ENCODE peak calls at places on chromosome 2, in four cellular contexts. G, E, H and B are unnamed samples.

GRCh38 chr2:181977661-181978350 is 7.8 kb upstream of the PPP1R1C start:
- DNase-seq in H (no peak), E (no peak), G (peak), B (no peak)

GRCh38 chr2:168392797-168393196 is 63.3 kb upstream of the CERS6 start:
- DNase-seq in E (no peak), G (no peak), H (no peak), B (no peak)

GRCh38 chr2:187874786-187875185 is 320.6 kb upstream of the TFPI start:
- DNase-seq in E (no peak), H (no peak), G (peak), B (no peak)

GRCh38 chr2:213253162-213253561 is 31.1 kb upstream of the SPAG16 start:
- DNase-seq in E (no peak), H (no peak), G (no peak), B (no peak)

GRCh38 chr2:181989099-181989498 is 3.4 kb downstream of the PPP1R1C start:
- DNase-seq in H (no peak), E (no peak), G (no peak), B (no peak)

GRCh38 chr2:46364797-46365457 is 67.7 kb downstream of the EPAS1 start:
- DNase-seq in E (peak), H (peak), G (peak), B (no peak)

GRCh38 chr2:23379220-23379695 is 5.7 kb upstream of the KLHL29 start:
- DNase-seq in G (no peak), E (no peak), H (no peak), B (peak)

GRCh38 chr2:65204461-65205230 is 23.0 kb upstream of the ACTR2 start:
- DNase-seq in G (no peak), E (no peak), H (no peak), B (no peak)

GRCh38 chr2:99688699-99689098 is 198.9 kb upstream of the REV1 start:
- DNase-seq in G (no peak), E (no peak), H (no peak), B (no peak)

GRCh38 chr2:71070294-71071025 is 2.0 kb downstream of the NAGK start:
- DNase-seq in G (peak), E (peak), H (no peak), B (no peak)

GRCh38 chr2:71071681-71072398 is 3.4 kb downstream of the NAGK start:
- DNase-seq in G (no peak), H (peak), E (peak), B (peak)

GRCh38 chr2:71068218-71069035 is at the start of gene NAGK:
- DNase-seq in G (peak), E (peak), H (peak), B (peak)

GRCh38 chr2:71067567-71068217 is 756 bp upstream of the NAGK start:
- DNase-seq in E (no peak), H (no peak), G (no peak), B (no peak)

DNA sequence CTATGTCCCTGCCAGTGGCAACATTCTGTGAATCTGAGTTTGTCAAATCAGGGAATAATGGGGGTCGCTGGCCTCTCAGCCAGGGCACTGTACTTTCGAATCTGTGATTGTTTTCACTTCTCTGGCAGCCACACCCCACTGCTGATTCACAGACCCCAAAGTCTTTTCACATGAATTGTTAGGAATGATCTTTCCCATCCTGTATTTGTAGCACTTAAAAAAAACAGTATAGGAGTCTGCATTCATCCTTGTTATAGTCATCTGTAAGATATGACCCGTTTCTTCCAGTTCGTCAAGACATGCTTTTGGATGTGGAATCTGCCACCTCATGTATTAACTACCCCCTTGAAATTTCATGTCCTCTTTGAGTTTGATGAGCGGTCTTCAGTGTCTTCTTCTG is 928 bp downstream of the NAGK start:
- DNase-seq in E (peak), H (peak), G (peak), B (no peak)
- TF ChIP-seq FOS in E (no peak), H (no peak), G (no peak), B (no peak)

GRCh38 chr2:156175946-156176345 is 156.6 kb downstream of the NR4A2 start:
- DNase-seq in G (no peak), E (no peak), H (no peak), B (no peak)

GRCh38 chr2:156182132-156182531 is 150.4 kb downstream of the NR4A2 start:
- DNase-seq in H (no peak), G (no peak), E (no peak), B (no peak)

GRCh38 chr2:156177654-156178053 is 154.9 kb downstream of the NR4A2 start:
- DNase-seq in H (no peak), G (no peak), E (no peak), B (no peak)

GRCh38 chr2:156181208-156181607 is 151.3 kb downstream of the NR4A2 start:
- DNase-seq in H (no peak), E (no peak), G (no peak), B (no peak)
- TF ChIP-seq FOS in H (no peak), E (no peak), G (no peak), B (no peak)

GRCh38 chr2:238939521-238940403 is 91.9 kb downstream of the TWIST2 start:
- DNase-seq in G (no peak), H (no peak), E (no peak), B (no peak)

GRCh38 chr2:238940806-238941205 is 92.9 kb downstream of the TWIST2 start:
- DNase-seq in H (no peak), E (no peak), G (no peak), B (no peak)

GRCh38 chr2:238939074-238939473 is 91.2 kb downstream of the TWIST2 start:
- DNase-seq in G (no peak), H (no peak), E (no peak), B (no peak)

GRCh38 chr2:238936162-238937052 is 88.5 kb downstream of the TWIST2 start:
- DNase-seq in E (no peak), H (no peak), G (no peak), B (no peak)

GRCh38 chr2:238938460-238939055 is 90.7 kb downstream of the TWIST2 start:
- DNase-seq in E (no peak), H (no peak), G (peak), B (no peak)
- TF ChIP-seq FOS in E (no peak), H (no peak), G (peak), B (no peak)

DNA sequence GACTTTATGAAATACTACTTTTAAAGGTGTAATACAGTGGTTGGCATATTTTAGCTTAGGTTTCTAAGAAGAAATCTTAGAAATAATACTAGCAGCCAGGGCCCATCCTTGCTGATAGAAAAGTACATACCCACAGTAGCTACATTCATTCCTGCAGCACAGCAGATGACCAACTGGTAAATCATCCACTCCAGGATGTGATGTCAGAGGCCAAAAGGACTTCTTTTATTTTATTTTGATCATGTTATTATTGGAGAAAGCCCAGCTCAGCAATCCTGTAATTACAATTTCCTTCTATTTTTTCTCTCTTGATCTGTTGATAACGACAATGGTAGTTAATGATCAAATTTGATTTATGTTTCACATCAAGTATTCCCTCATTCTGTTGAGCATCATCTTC is 18.0 kb upstream of the TTN start:
- DNase-seq in H (peak), G (peak), E (no peak), B (no peak)
- TF ChIP-seq FOS in H (peak), G (no peak), E (no peak), B (no peak)

GRCh38 chr2:66920415-66920814 is 476.7 kb upstream of the ETAA1 start:
- DNase-seq in H (no peak), E (no peak), G (no peak), B (no peak)
- TF ChIP-seq FOS in H (no peak), E (no peak), G (no peak), B (no peak)

GRCh38 chr2:9118383-9118960 is 88.1 kb upstream of the ASAP2 start:
- DNase-seq in H (no peak), E (no peak), G (no peak), B (no peak)
- TF ChIP-seq FOS in H (no peak), E (no peak), G (no peak), B (no peak)

GRCh38 chr2:234863043-234863934 is 88.5 kb upstream of the SH3BP4 start:
- DNase-seq in G (peak), E (no peak), H (peak), B (no peak)
- TF ChIP-seq FOS in G (peak), E (no peak), H (no peak), B (no peak)